ENCODE peak calls at places on chromosomes 1 and 21, in five cellular contexts. P is lung, M is left lung, V is prostate gland, A is nephron progenitor cell. Q is an unnamed sample.

GRCh38 chr1:160354388-160354985 is 11.3 kb downstream of the NCSTN start:
- DNase-seq in P (no peak), M (no peak), V (no peak), A (peak), Q (no peak)

GRCh38 chr1:51330331-51331201 is at the start of gene TTC39A:
- DNase-seq in P (no peak), M (no peak), V (no peak), A (peak), Q (no peak)

GRCh38 chr1:205827623-205828022 is 14.6 kb upstream of the SLC41A1 start:
- DNase-seq in P (no peak), M (no peak), V (no peak), A (no peak), Q (no peak)

GRCh38 chr1:226661271-226661670 is 77.8 kb downstream of the ITPKB start:
- DNase-seq in P (no peak), M (no peak), V (no peak), A (no peak), Q (no peak)

GRCh38 chr1:204723131-204723787 is 37.7 kb upstream of the LRRN2 start:
- DNase-seq in P (no peak), M (no peak), V (no peak), A (no peak), Q (peak)

GRCh38 chr1:227883641-227884301 is 64.0 kb downstream of the WNT9A start:
- DNase-seq in P (peak), M (peak), V (peak), A (no peak), Q (no peak)

GRCh38 chr1:145736191-145736590 is 16.9 kb downstream of the CD160 start:
- DNase-seq in P (no peak), M (no peak), V (no peak), A (no peak), Q (no peak)

GRCh38 chr1:96080925-96081324 is 640.7 kb upstream of the PTBP2 start:
- DNase-seq in P (no peak), M (no peak), V (no peak), A (no peak), Q (no peak)

GRCh38 chr1:12406218-12407021 is 176.6 kb downstream of the VPS13D start:
- DNase-seq in P (no peak), M (no peak), V (no peak), A (no peak), Q (no peak)

GRCh38 chr21:44994581-44995171 is 54.8 kb downstream of the SLX9 start:
- DNase-seq in P (no peak), M (peak), V (no peak), A (no peak), Q (no peak)

GRCh38 chr1:16085521-16085920 is 12.1 kb upstream of the FAM131C start:
- DNase-seq in P (no peak), M (peak), V (no peak), A (no peak), Q (no peak)

GRCh38 chr1:119966020-119966419 is 69.7 kb upstream of the ADAM30 start:
- DNase-seq in P (no peak), M (no peak), V (no peak), A (no peak), Q (no peak)

GRCh38 chr1:72366473-72366872 is 84.1 kb upstream of the NEGR1 start:
- DNase-seq in P (peak), M (no peak), V (peak), A (no peak), Q (no peak)

GRCh38 chr1:166884040-166884642 is 8.1 kb upstream of the TADA1 start:
- DNase-seq in P (peak), M (peak), V (peak), A (peak), Q (peak)

GRCh38 chr1:236144033-236144432 is 1.7 kb downstream of the GPR137B start:
- DNase-seq in P (no peak), M (no peak), V (no peak), A (no peak), Q (no peak)

GRCh38 chr1:196651637-196652215 is at the start of gene CFH:
- DNase-seq in P (no peak), M (no peak), V (no peak), A (no peak), Q (no peak)

GRCh38 chr1:168636200-168636599 is 59.8 kb downstream of the XCL1 start:
- DNase-seq in P (no peak), M (no peak), V (no peak), A (no peak), Q (no peak)
- TF ChIP-seq CTCF in P (no peak), M (peak), V (no peak), A (no peak), Q (no peak)

GRCh38 chr1:6081901-6082300 is 36.2 kb downstream of the KCNAB2 start:
- DNase-seq in P (no peak), M (peak), V (no peak), A (no peak), Q (no peak)

GRCh38 chr1:6083385-6083784 is 37.7 kb downstream of the KCNAB2 start:
- DNase-seq in P (no peak), M (peak), V (no peak), A (no peak), Q (no peak)

GRCh38 chr1:6083801-6084467 is 38.2 kb downstream of the KCNAB2 start:
- DNase-seq in P (no peak), M (peak), V (no peak), A (no peak), Q (no peak)

GRCh38 chr1:6080469-6080868 is 34.8 kb downstream of the KCNAB2 start:
- DNase-seq in P (no peak), M (no peak), V (no peak), A (no peak), Q (no peak)

GRCh38 chr1:6082430-6082971 is 36.8 kb downstream of the KCNAB2 start:
- DNase-seq in P (no peak), M (peak), V (no peak), A (no peak), Q (no peak)
- TF ChIP-seq CTCF in P (no peak), M (no peak), V (peak), A (peak), Q (no peak)

GRCh38 chr1:29417558-29417858 is 181.2 kb downstream of the PTPRU start:
- DNase-seq in P (no peak), M (no peak), V (no peak), A (no peak), Q (no peak)

GRCh38 chr1:29415156-29415830 is 179.0 kb downstream of the PTPRU start:
- DNase-seq in P (no peak), M (no peak), V (no peak), A (no peak), Q (no peak)

GRCh38 chr1:29416825-29417557 is 180.7 kb downstream of the PTPRU start:
- DNase-seq in P (no peak), M (no peak), V (no peak), A (no peak), Q (no peak)

GRCh38 chr1:29415861-29416260 is 179.5 kb downstream of the PTPRU start:
- DNase-seq in P (no peak), M (no peak), V (no peak), A (no peak), Q (no peak)

GRCh38 chr1:29416267-29416666 is 179.9 kb downstream of the PTPRU start:
- DNase-seq in P (no peak), M (no peak), V (no peak), A (no peak), Q (no peak)
- TF ChIP-seq CTCF in P (no peak), M (no peak), V (no peak), A (no peak), Q (no peak)

GRCh38 chr1:85599076-85599491 is 18.5 kb downstream of the CCN1 start:
- DNase-seq in P (no peak), M (no peak), V (no peak), A (no peak), Q (no peak)
- TF ChIP-seq CTCF in P (no peak), M (no peak), V (no peak), A (no peak), Q (no peak)

GRCh38 chr1:202181586-202181985 is 12.0 kb upstream of the LGR6 start:
- DNase-seq in P (no peak), M (no peak), V (no peak), A (no peak), Q (no peak)

GRCh38 chr1:202182040-202182877 is 11.3 kb upstream of the LGR6 start:
- DNase-seq in P (no peak), M (no peak), V (no peak), A (no peak), Q (no peak)

GRCh38 chr1:202179828-202180750 is 13.5 kb upstream of the LGR6 start:
- DNase-seq in P (no peak), M (no peak), V (no peak), A (no peak), Q (no peak)

GRCh38 chr1:202173993-202174392 is 13.6 kb upstream of the PTPN7 start:
- DNase-seq in P (no peak), M (peak), V (no peak), A (no peak), Q (no peak)

DNA sequence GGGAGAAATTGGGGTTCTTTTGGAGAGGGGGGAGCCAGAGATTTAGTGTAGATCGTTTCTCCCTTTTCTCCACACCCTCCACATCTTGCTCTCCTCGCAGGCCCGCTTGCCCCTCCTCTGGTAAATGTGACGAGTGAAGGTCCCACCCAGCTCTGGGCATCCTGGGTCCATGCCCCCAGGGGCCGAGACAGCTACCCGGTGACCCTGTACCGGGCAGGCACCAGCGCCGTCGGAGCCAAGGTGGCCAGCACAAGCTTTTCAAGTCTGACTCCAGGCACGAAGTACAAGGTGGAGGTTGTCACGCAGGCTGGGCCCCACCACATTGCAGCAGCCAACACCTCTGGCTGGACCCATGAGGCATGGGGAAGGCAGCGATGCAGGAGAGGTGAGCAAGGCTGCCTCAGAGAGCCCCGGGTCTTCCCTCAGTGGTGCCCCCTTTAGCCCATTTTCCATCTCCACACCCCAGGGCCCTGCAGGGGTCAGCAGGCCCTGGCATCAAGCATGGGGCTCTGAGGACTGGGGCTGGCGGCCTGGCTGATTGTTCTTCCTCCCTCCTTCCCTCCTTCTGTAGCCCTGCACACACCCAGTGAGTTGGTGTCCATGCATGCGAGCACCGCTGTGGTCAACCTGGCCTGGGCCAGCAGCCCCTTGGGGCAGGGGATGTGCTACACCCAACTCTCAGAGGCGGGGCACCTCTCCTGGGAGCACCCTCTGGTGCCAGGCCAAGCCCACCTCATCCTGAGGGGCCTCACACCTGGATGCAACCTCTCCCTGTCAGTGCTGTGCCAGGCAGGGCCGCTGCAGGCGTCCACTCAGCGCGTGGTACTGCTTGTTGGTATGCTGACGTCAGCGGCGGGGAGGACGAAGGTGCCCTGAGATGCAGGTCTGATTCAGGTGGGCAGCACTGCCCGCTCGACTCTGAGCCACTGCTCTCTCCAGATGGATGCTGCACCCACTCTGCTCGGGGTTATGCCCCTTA is 16.4 kb upstream of the LGR6 start:
- DNase-seq in P (no peak), M (no peak), V (no peak), A (no peak), Q (no peak)
- TF ChIP-seq CTCF in P (no peak), M (no peak), V (no peak), A (no peak), Q (no peak)

DNA sequence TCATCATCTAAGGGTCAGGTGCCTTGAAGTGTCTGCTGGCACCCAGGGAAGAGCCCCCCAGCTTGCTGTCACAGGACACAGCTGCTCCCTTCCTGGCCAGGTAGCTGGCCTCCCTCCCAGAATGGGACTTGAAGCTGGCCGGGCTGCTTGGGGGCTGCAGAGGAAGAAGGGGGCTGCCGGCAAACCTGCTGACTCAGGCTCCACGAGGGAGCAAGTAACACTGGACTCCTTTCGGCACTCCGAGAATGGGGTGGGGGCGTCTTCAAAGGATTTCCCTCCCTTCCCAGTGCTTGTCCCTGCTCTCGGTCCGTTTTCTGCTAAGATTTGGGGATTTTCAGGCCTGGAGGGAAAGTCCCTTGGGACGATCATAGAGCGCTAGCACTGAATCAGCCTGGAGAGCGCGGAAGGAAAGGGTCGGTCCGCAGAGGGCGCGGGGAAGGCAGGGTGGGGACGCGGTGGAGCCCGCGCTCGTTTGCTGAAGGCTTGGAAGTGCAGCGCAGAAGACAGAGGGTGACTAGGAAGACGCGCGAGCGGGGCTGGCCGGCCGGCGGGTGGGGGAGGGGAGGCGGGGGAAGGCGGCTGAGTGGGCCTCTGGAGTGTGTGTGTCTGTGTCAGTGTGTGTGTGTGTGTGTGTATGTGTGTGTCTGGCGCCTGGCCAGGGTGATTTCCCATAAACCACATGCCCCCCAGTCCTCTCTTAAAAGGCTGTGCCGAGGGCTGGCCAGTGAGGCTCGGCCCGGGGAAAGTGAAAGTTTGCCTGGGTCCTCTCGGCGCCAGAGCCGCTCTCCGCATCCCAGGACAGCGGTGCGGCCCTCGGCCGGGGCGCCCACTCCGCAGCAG is at the start of gene CSF1:
- DNase-seq in P (peak), M (peak), V (peak), A (peak), Q (peak)
- TF ChIP-seq CTCF in P (no peak), M (no peak), V (no peak), A (no peak), Q (no peak)

GRCh38 chr1:248686815-248687214 is 15.8 kb downstream of the OR14I1 start:
- DNase-seq in P (no peak), M (no peak), V (no peak), A (no peak), Q (no peak)
- TF ChIP-seq CTCF in P (no peak), M (no peak), V (no peak), A (no peak), Q (no peak)

GRCh38 chr1:224433041-224433670 is 1.4 kb downstream of the WDR26 start:
- DNase-seq in P (no peak), M (peak), V (peak), A (peak), Q (no peak)

GRCh38 chr1:224435318-224435763 is 744 bp upstream of the WDR26 start:
- DNase-seq in P (no peak), M (no peak), V (peak), A (no peak), Q (no peak)

GRCh38 chr1:224433671-224434446 is 738 bp downstream of the WDR26 start:
- DNase-seq in P (peak), M (peak), V (peak), A (peak), Q (peak)

GRCh38 chr1:224435999-224436398 is 1.4 kb upstream of the WDR26 start:
- DNase-seq in P (no peak), M (no peak), V (no peak), A (no peak), Q (no peak)

DNA sequence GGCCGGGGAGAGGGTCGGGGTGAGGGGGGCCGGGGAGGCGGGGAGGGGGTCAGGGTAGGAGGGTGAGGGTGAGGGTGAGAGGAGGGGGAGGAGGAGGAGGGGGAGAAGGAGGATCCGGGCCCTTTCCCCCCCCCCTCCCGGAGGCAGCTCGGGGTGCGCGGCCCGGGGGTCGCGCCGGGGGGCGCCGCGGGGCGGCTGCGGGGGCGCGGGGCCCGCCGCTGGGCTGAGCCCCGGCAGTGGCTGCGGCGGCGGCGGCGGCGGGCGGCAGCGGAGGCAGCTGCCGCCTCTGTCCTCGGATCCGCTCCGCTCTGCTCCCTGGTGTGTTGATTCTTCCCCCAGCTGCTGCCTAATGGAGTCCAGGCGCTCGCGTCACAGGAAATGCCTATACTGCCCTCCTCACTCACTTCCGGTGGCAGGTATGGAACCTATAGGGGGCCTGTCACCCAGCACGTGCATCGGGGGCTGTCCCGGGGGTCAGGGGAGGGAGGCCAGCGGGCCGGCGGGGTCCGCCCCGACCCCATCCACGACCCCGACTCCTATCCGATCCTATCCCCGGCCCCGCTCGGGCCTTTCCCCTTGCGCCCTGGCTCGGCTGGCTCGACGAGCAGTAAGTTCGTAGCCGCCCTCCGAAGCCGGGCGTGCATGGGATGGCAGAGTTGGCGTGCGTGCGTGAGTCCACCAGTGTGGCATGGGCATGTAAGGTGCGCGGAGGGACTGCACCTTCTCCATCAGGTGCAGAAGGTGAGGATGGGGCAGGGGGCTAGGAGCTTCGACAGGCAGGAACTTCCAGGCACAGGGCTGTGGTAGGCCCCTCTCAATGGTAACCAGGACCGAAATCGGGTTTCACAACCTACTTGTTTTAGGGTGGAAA is at the start of gene WDR26:
- DNase-seq in P (peak), M (peak), V (peak), A (peak), Q (peak)
- TF ChIP-seq CTCF in P (no peak), M (no peak), V (peak), A (no peak), Q (peak)

GRCh38 chr1:25208561-25209222 is 23.6 kb downstream of the SYF2 start:
- DNase-seq in P (no peak), M (no peak), V (no peak), A (no peak), Q (no peak)
- TF ChIP-seq CTCF in P (no peak), M (no peak), V (no peak), A (no peak), Q (no peak)